ENCODE peak calls at places on chromosome 2, in five cellular contexts. U, X, F, R and I are unnamed samples.

GRCh38 chr2:156340818-156341481 is 8.4 kb upstream of the NR4A2 start:
- DNase-seq in U (peak; percentile 69), X (peak; percentile 44), F (peak; percentile 42), R (no peak), I (peak; percentile 23)

GRCh38 chr2:239689410-239689809 is 288.6 kb upstream of the HDAC4 start:
- DNase-seq in U (no peak), X (no peak), F (no peak), R (no peak), I (no peak)

GRCh38 chr2:208064220-208064951 is 39.1 kb upstream of the PLEKHM3 start:
- DNase-seq in U (no peak), X (no peak), F (no peak), R (no peak), I (peak; percentile 86)

GRCh38 chr2:54773838-54774237 is 50.4 kb downstream of the EML6 start:
- DNase-seq in U (no peak), X (no peak), F (no peak), R (no peak), I (peak; percentile 17)

GRCh38 chr2:3151153-3151918 is 226.3 kb downstream of the EIPR1 start:
- DNase-seq in U (peak; percentile 79), X (no peak), F (no peak), R (no peak), I (no peak)

GRCh38 chr2:22143840-22144239 is 1020.1 kb downstream of the TDRD15 start:
- DNase-seq in U (no peak), X (no peak), F (no peak), R (no peak), I (no peak)

GRCh38 chr2:126874961-126875360 is 23.7 kb upstream of the TEX51 start:
- DNase-seq in U (no peak), X (no peak), F (no peak), R (no peak), I (no peak)

GRCh38 chr2:27954771-27955384 is 64.3 kb downstream of the BABAM2 start:
- DNase-seq in U (no peak), X (peak; percentile 74), F (peak; percentile 59), R (peak; percentile 87), I (peak; percentile 99)